ENCODE peak calls at places on chromosome 2, in nine cellular contexts. M is mesendoderm, S is IMR-90, Z is neuronal stem cell, W is HAP-1, G is GM23338, Q is transverse colon, F is kidney, N is heart right ventricle. O is an unnamed sample.

GRCh38 chr2:228056293-228056692 is 125.2 kb downstream of the SPHKAP start:
- DNase-seq in W (no peak), S (no peak), F (no peak), Q (no peak), M (no peak), G (no peak), Z (no peak), N (no peak), O (no peak)

GRCh38 chr2:75483878-75484277 is 76.9 kb downstream of the EVA1A start:
- DNase-seq in M (no peak), Z (no peak), W (no peak), N (no peak), F (no peak), G (no peak), S (no peak), Q (no peak), O (no peak)

GRCh38 chr2:181058378-181059269 is 78.2 kb downstream of the UBE2E3 start:
- DNase-seq in M (peak; percentile 65), F (no peak), N (no peak), S (peak; percentile 29), Q (peak; percentile 15), W (peak; percentile 52), Z (peak; percentile 15), G (peak; percentile 75), O (no peak)

GRCh38 chr2:181602017-181602416 is 54.9 kb downstream of the CERKL start:
- DNase-seq in Q (no peak), Z (no peak), F (no peak), S (no peak), G (no peak), N (no peak), M (no peak), W (no peak), O (no peak)

GRCh38 chr2:212539145-212539880 is 711 bp upstream of the ERBB4 start:
- DNase-seq in F (peak; percentile 80), Z (peak; percentile 41), G (peak; percentile 93), M (peak; percentile 66), N (peak; percentile 76), Q (no peak), S (no peak), W (peak; percentile 82), O (peak; percentile 75)

GRCh38 chr2:15941483-15941853 is 1.1 kb downstream of the MYCN start:
- DNase-seq in Z (peak; percentile 71), F (no peak), Q (no peak), N (no peak), W (peak; percentile 84), S (no peak), M (peak; percentile 92), G (peak; percentile 88), O (peak; percentile 94)

GRCh38 chr2:101843048-101843447 is 145.5 kb downstream of the MAP4K4 start:
- DNase-seq in Q (no peak), F (no peak), M (no peak), N (no peak), G (no peak), W (no peak), Z (no peak), S (no peak), O (no peak)

GRCh38 chr2:237631029-237631785 is 3.8 kb downstream of the LRRFIP1 start:
- DNase-seq in G (no peak), N (no peak), S (no peak), Q (no peak), F (peak; percentile 84), M (no peak), W (no peak), Z (no peak), O (peak; percentile 41)

GRCh38 chr2:98498703-98499445 is 54.2 kb downstream of the INPP4A start:
- DNase-seq in N (no peak), S (no peak), M (no peak), Z (no peak), G (no peak), W (no peak), Q (no peak), F (no peak), O (no peak)

GRCh38 chr2:177716484-177716883 is 323.9 kb downstream of the AGPS start:
- DNase-seq in F (no peak), Q (no peak), W (no peak), Z (no peak), M (no peak), N (no peak), G (no peak), S (no peak), O (no peak)

GRCh38 chr2:197813093-197813787 is 8.8 kb downstream of the PLCL1 start:
- DNase-seq in N (no peak), S (peak; percentile 52), Q (no peak), W (peak; percentile 13), M (peak; percentile 63), F (no peak), Z (no peak), G (peak; percentile 50), O (peak; percentile 39)

GRCh38 chr2:226447338-226447885 is 352.2 kb downstream of the IRS1 start:
- DNase-seq in W (no peak), S (peak; percentile 35), F (no peak), Q (no peak), N (no peak), G (no peak), M (no peak), Z (no peak), O (no peak)

GRCh38 chr2:164903944-164904343 is 51.4 kb downstream of the SLC38A11 start:
- DNase-seq in Z (no peak), N (no peak), W (no peak), Q (no peak), F (no peak), G (no peak), M (no peak), S (no peak), O (no peak)

GRCh38 chr2:207768168-207768890 is 1.4 kb downstream of the FZD5 start:
- DNase-seq in F (peak; percentile 84), S (no peak), W (peak; percentile 55), Q (peak; percentile 61), N (peak; percentile 29), Z (peak; percentile 44), G (peak; percentile 59), M (peak; percentile 78), O (peak; percentile 78)

GRCh38 chr2:220811115-220811514 is 761.0 kb downstream of the EPHA4 start:
- DNase-seq in Q (no peak), S (no peak), F (no peak), N (no peak), W (no peak), Z (no peak), G (no peak), M (no peak), O (no peak)

GRCh38 chr2:42337846-42338566 is 23.0 kb downstream of the COX7A2L start:
- DNase-seq in G (no peak), Q (no peak), N (no peak), S (no peak), M (no peak), F (no peak), Z (no peak), W (no peak), O (no peak)
- H3K36me3 ChIP-seq in G (no peaks in the 10 kb centered on the region), Q (peaks cover 5% of the 10 kb centered on the region), N (peaks cover 34% of the 10 kb centered on the region), S (peaks cover 45% of the 10 kb centered on the region), M (peaks cover 8% of the 10 kb centered on the region), F (peaks cover 9% of the 10 kb centered on the region), Z (peaks cover 82% of the 10 kb centered on the region), W (peaks cover 15% of the 10 kb centered on the region), O (peaks cover 1% of the 10 kb centered on the region)

DNA sequence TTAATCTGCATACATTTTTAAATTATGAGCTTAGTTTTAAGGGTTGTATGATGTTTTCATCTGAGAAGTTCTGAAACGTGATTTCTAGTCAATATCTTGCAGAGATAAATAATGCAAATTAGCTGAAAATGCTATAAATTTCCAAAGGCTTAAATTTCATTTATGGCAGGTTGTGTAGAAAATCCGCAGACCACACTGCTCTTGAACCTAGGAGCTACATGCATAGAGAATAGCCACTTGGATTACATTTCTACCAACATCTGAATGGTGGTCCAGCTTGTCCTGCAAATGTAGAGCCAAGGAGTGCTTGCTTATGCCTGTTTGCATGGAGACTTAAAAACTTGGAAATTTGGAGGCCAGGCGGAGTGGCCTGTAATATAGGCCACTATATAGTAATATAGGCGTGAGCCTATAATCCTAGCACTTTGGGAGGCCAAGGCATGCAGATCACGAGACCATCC is 6.8 kb downstream of the MAT2A start:
- DNase-seq in S (no peak), M (peak; percentile 26), Z (no peak), F (no peak), G (no peak), Q (no peak), N (no peak), W (no peak), O (no peak)
- H3K36me3 ChIP-seq in S (peaks cover 39% of the 10 kb centered on the region), M (peaks cover 19% of the 10 kb centered on the region), Z (peaks cover 92% of the 10 kb centered on the region), F (peaks cover 57% of the 10 kb centered on the region), G (peaks cover 64% of the 10 kb centered on the region), Q (peaks cover 48% of the 10 kb centered on the region), N (peaks cover 87% of the 10 kb centered on the region), W (peaks cover 82% of the 10 kb centered on the region), O (peaks cover 33% of the 10 kb centered on the region)

GRCh38 chr2:46387292-46387691 is 90.1 kb downstream of the EPAS1 start:
- DNase-seq in G (no peak), S (no peak), M (no peak), Q (no peak), Z (no peak), W (no peak), N (no peak), F (no peak), O (no peak)

GRCh38 chr2:46386763-46387162 is 89.6 kb downstream of the EPAS1 start:
- DNase-seq in Z (no peak), W (no peak), S (no peak), N (no peak), Q (no peak), G (no peak), M (no peak), F (no peak), O (no peak)

GRCh38 chr2:46389417-46389916 is 89.9 kb upstream of the TMEM247 start:
- DNase-seq in S (peak; percentile 25), Q (no peak), N (peak; percentile 36), G (no peak), M (no peak), F (peak; percentile 80), W (no peak), Z (no peak), O (no peak)

GRCh38 chr2:46388873-46389272 is 90.5 kb upstream of the TMEM247 start:
- DNase-seq in G (no peak), Z (no peak), W (no peak), M (no peak), Q (no peak), F (peak; percentile 78), S (no peak), N (peak; percentile 34), O (no peak)

DNA sequence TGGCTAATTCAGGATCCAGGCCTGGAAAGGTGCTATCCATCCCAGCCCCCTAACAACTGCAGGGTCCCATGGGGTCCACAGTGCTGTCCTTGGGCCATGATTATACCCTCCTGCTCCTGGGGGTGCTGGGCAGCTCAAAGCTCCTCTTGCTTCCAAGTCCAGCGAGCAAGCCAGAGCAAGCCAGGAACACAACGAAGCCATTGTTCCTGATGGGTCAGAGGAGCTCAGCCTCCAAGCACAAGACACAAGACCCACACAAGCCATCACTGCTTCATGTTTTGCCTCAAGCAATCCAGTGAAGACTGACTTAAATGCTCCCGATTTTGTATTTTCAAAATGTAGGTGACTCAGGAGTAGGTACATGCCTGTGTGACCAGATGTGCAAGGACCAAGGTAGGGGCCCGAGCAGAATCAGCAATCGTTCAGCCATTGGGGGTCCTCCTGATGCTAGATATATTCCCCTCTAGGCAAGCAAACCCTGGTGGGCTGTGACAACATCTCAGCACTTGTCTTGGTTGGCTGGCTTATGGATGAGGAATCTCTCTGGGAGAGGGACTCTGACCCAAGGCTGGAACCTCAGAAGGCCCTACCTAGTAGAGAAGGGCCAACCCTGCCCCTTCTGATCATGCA is 90.8 kb downstream of the EPAS1 start:
- DNase-seq in F (no peak), W (no peak), Z (no peak), G (no peak), N (no peak), M (no peak), Q (no peak), S (no peak), O (no peak)
- H3K36me3 ChIP-seq in F (peaks cover 33% of the 10 kb centered on the region), W (no peaks in the 10 kb centered on the region), Z (no peaks in the 10 kb centered on the region), G (no peaks in the 10 kb centered on the region), N (peaks cover 55% of the 10 kb centered on the region), M (no peaks in the 10 kb centered on the region), Q (no peaks in the 10 kb centered on the region), S (peaks cover 51% of the 10 kb centered on the region), O (no peaks in the 10 kb centered on the region)

GRCh38 chr2:23700627-23701026 is 226.3 kb downstream of the ATAD2B start:
- DNase-seq in Z (no peak), G (no peak), M (no peak), F (no peak), N (no peak), Q (no peak), W (no peak), S (no peak), O (peak; percentile 20)
- H3K36me3 ChIP-seq in Z (peaks cover 68% of the 10 kb centered on the region), G (no peaks in the 10 kb centered on the region), M (no peaks in the 10 kb centered on the region), F (peaks cover 5% of the 10 kb centered on the region), N (peaks cover 10% of the 10 kb centered on the region), Q (peaks cover 4% of the 10 kb centered on the region), W (no peaks in the 10 kb centered on the region), S (peaks cover 47% of the 10 kb centered on the region), O (no peaks in the 10 kb centered on the region)

O was measured in H7.